ENCODE peak calls at places on chromosomes 2 and 18, in five cellular contexts. Z is GM23248, U is H9, M is colonic mucosa, K is tibial nerve. S is an unnamed sample.
A peak's percentile ranks its signal among the peaks of the same experiment; 100 is the strongest.

GRCh38 chr2:138763971-138764370 is 16.2 kb downstream of the NXPH2 start:
- DNase-seq in Z (no peak), M (no peak), K (no peak), U (no peak), S (no peak)

GRCh38 chr2:142582317-142582716 is 295.1 kb upstream of the KYNU start:
- DNase-seq in Z (no peak), U (no peak), K (no peak), M (no peak), S (no peak)

GRCh38 chr2:149832256-149832655 is 244.7 kb upstream of the MMADHC start:
- DNase-seq in K (no peak), M (no peak), Z (no peak), U (no peak), S (no peak)

GRCh38 chr18:23588836-23589560 is 2.7 kb upstream of the NPC1 start:
- DNase-seq in M (no peak), Z (no peak), K (no peak), U (peak; percentile 41), S (no peak)

GRCh38 chr18:7890078-7890477 is 323.0 kb downstream of the PTPRM start:
- DNase-seq in K (no peak), M (no peak), U (no peak), Z (no peak), S (no peak)

GRCh38 chr18:7616661-7617060 is 49.5 kb downstream of the PTPRM start:
- DNase-seq in M (no peak), Z (peak; percentile 57), U (no peak), K (no peak), S (no peak)

GRCh38 chr2:161170917-161171594 is 10.8 kb downstream of the TANK start:
- DNase-seq in Z (peak; percentile 50), K (no peak), M (no peak), U (no peak), S (no peak)

GRCh38 chr2:216665717-216666116 is 29.6 kb downstream of the IGFBP5 start:
- DNase-seq in K (no peak), U (peak; percentile 94), Z (no peak), M (no peak), S (no peak)

GRCh38 chr18:9181275-9181674 is 44.7 kb downstream of the ANKRD12 start:
- DNase-seq in K (no peak), M (no peak), U (no peak), Z (peak; percentile 14), S (no peak)

GRCh38 chr2:207670887-207671286 is 40.6 kb upstream of the CCNYL1 start:
- DNase-seq in Z (no peak), K (no peak), M (no peak), U (peak; percentile 61), S (no peak)

GRCh38 chr2:232463701-232464533 is 8.0 kb downstream of the ALPI start:
- DNase-seq in Z (no peak), U (no peak), M (no peak), K (no peak), S (no peak)

DNA sequence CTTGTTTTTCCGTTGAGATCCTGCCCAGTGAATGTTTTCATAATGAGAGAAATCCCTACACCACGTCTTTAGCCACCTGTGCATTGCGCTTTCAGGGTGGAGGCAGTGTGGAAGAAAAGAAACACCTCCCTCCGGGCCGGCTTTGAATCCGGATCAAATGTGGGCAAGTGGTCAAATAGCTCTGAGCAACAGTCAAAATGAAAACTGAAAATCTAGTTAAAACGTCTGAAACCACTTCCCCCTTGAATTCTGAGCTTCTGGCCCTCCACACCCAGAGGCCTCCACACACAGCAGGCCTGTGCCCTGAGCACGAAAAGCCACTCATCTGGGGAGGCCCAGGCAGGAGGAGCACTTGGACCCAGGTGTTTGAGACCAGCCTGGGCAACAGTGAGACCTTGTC is 263.6 kb upstream of the SALL3 start:
- DNase-seq in U (no peak), Z (no peak), K (no peak), M (no peak), S (no peak)
- H3K9me3 ChIP-seq in U (no peaks in the 10 kb centered on the region), Z (no peaks in the 10 kb centered on the region), K (peaks cover 9% of the 10 kb centered on the region), M (no peaks in the 10 kb centered on the region), S (no peaks in the 10 kb centered on the region)

GRCh38 chr2:96530474-96531357 is 5.8 kb upstream of the ARID5A start:
- DNase-seq in U (no peak), Z (no peak), M (no peak), K (no peak), S (no peak)
- H3K27me3 ChIP-seq in U (no peaks in the 10 kb centered on the region), Z (no peaks in the 10 kb centered on the region), M (no peaks in the 10 kb centered on the region), K (no peaks in the 10 kb centered on the region), S (no peaks in the 10 kb centered on the region)

GRCh38 chr18:71239111-71239624 is 950.3 kb downstream of the SOCS6 start:
- DNase-seq in U (no peak), Z (no peak), K (no peak), M (no peak), S (no peak)
- H3K9me3 ChIP-seq in U (no peaks in the 10 kb centered on the region), Z (no peaks in the 10 kb centered on the region), K (no peaks in the 10 kb centered on the region), M (no peaks in the 10 kb centered on the region), S (no peaks in the 10 kb centered on the region)

GRCh38 chr18:59518705-59519104 is 159.6 kb upstream of the LMAN1 start:
- DNase-seq in K (no peak), Z (no peak), U (no peak), M (no peak), S (no peak)
- H3K27me3 ChIP-seq in K (no peaks in the 10 kb centered on the region), Z (peaks cover 9% of the 10 kb centered on the region), U (no peaks in the 10 kb centered on the region), M (no peaks in the 10 kb centered on the region), S (no peaks in the 10 kb centered on the region)

DNA sequence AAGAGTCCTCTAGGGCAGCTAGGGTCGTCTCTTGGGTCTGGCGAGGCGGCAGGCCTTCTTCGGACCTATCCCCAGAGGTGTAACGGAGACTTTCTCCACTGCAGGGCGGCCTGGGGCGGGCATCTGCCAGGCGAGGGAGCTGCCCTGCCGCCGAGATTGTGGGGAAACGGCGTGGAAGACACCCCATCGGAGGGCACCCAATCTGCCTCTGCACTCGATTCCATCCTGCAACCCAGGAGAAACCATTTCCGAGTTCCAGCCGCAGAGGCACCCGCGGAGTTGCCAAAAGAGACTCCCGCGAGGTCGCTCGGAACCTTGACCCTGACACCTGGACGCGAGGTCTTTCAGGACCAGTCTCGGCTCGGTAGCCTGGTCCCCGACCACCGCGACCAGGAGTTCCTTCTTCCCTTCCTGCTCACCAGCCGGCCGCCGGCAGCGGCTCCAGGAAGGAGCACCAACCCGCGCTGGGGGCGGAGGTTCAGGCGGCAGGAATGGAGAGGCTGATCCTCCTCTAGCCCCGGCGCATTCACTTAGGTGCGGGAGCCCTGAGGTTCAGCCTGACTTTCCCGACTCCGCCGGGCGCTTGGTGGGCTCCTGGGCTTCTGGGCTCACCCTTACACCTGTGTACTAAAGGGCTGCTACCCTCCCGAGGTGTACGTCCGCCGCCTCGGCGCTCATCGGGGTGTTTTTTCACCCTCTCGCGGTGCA is 8.2 kb downstream of the SIX2 start:
- DNase-seq in Z (peak; percentile 61), K (no peak), M (no peak), U (peak; percentile 57), S (no peak)
- H3K9me3 ChIP-seq in Z (no peaks in the 10 kb centered on the region), K (no peaks in the 10 kb centered on the region), M (no peaks in the 10 kb centered on the region), U (no peaks in the 10 kb centered on the region), S (no peaks in the 10 kb centered on the region)

GRCh38 chr2:221458588-221458987 is 113.5 kb downstream of the EPHA4 start:
- DNase-seq in U (no peak), M (no peak), Z (no peak), K (no peak), S (no peak)

GRCh38 chr2:221451836-221452774 is 120.0 kb downstream of the EPHA4 start:
- DNase-seq in K (no peak), M (no peak), Z (no peak), U (no peak), S (no peak)

GRCh38 chr2:221455214-221455613 is 116.9 kb downstream of the EPHA4 start:
- DNase-seq in U (no peak), Z (no peak), K (no peak), M (no peak), S (no peak)

GRCh38 chr2:221450280-221450679 is 121.8 kb downstream of the EPHA4 start:
- DNase-seq in K (no peak), M (no peak), U (no peak), Z (no peak), S (no peak)

GRCh38 chr2:221454459-221455105 is 117.5 kb downstream of the EPHA4 start:
- DNase-seq in Z (no peak), K (no peak), M (no peak), U (no peak), S (no peak)
- H3K27me3 ChIP-seq in Z (no peaks in the 10 kb centered on the region), K (no peaks in the 10 kb centered on the region), M (no peaks in the 10 kb centered on the region), U (no peaks in the 10 kb centered on the region), S (no peaks in the 10 kb centered on the region)

GRCh38 chr2:393711-394696 is 106.1 kb upstream of the ALKAL2 start:
- DNase-seq in Z (peak; percentile 40), U (no peak), M (no peak), K (no peak), S (peak; percentile 55)

GRCh38 chr2:391658-392170 is 103.8 kb upstream of the ALKAL2 start:
- DNase-seq in M (no peak), Z (no peak), K (no peak), U (no peak), S (no peak)

GRCh38 chr2:392181-392920 is 104.5 kb upstream of the ALKAL2 start:
- DNase-seq in U (no peak), K (no peak), Z (no peak), M (no peak), S (no peak)

GRCh38 chr2:390959-391358 is 103.1 kb upstream of the ALKAL2 start:
- DNase-seq in M (no peak), K (no peak), U (no peak), Z (no peak), S (no peak)

GRCh38 chr2:392921-393270 is 105.0 kb upstream of the ALKAL2 start:
- DNase-seq in Z (no peak), U (no peak), M (no peak), K (no peak), S (no peak)
- H3K9me3 ChIP-seq in Z (no peaks in the 10 kb centered on the region), U (no peaks in the 10 kb centered on the region), M (no peaks in the 10 kb centered on the region), K (no peaks in the 10 kb centered on the region), S (no peaks in the 10 kb centered on the region)

GRCh38 chr18:59729781-59730180 is 32.6 kb upstream of the CCBE1 start:
- DNase-seq in K (no peak), Z (no peak), U (no peak), M (no peak), S (no peak)
- H3K27me3 ChIP-seq in K (no peaks in the 10 kb centered on the region), Z (no peaks in the 10 kb centered on the region), U (no peaks in the 10 kb centered on the region), M (no peaks in the 10 kb centered on the region), S (no peaks in the 10 kb centered on the region)

GRCh38 chr2:89767581-89768435 is 1076.3 kb downstream of the RPIA start:
- DNase-seq in Z (no peak), K (no peak), U (no peak), M (no peak), S (no peak)

GRCh38 chr2:89763581-89764485 is 1072.4 kb downstream of the RPIA start:
- DNase-seq in M (no peak), Z (no peak), U (no peak), K (no peak), S (no peak)

DNA sequence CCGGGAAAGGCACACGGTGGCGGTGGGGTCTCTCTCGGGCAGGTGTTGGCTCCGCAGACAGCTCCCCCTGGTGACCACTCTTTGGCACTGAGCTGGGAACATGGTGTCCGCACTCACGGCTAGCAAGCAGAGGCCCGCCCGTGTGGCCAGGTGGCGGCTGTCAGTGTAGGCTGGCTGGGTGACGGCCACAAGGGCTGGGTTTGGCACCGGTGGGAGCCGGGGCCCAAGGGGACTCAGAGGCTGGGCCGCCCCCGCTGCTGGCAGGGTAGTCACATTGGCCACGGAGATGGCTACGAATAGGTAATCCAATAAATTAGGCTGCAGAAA is 1071.7 kb downstream of the RPIA start:
- DNase-seq in Z (no peak), K (no peak), U (no peak), M (no peak), S (no peak)
- H3K9me3 ChIP-seq in Z (no peaks in the 10 kb centered on the region), K (peaks cover 57% of the 10 kb centered on the region), U (peaks cover 89% of the 10 kb centered on the region), M (no peaks in the 10 kb centered on the region), S (no peaks in the 10 kb centered on the region)

S was measured in CD4-positive, alpha-beta T cell.